ENCODE peak calls at places on chromosomes 12 and 14, in ten cellular contexts. One of them, this sample, is unnamed.

GRCh38 chr12:120012067-120012621 is 23.1 kb downstream of the BICDL1 start:
- DNase-seq in iPS-NIHi11: peak
- DNase-seq in posterior cingulate gyrus: peak
- DNase-seq in germinal center: peak
- DNase-seq in MCF 10A: peak
- DNase-seq in CD8-positive, alpha-beta T cell: peak
- DNase-seq in kidney tubule cell: peak
- DNase-seq in activated T-cell treated with anti-CD3 and anti-CD28 coated beads for 1 hour: peak
- DNase-seq in KBM-7: peak
- DNase-seq in thoracic aorta: no peak
- DNase-seq in this sample: peak

GRCh38 chr12:112525426-112525809 is 106.7 kb downstream of the PTPN11 start:
- DNase-seq in iPS-NIHi11: no peak
- DNase-seq in posterior cingulate gyrus: no peak
- DNase-seq in germinal center: no peak
- DNase-seq in MCF 10A: no peak
- DNase-seq in CD8-positive, alpha-beta T cell: no peak
- DNase-seq in kidney tubule cell: no peak
- DNase-seq in activated T-cell treated with anti-CD3 and anti-CD28 coated beads for 1 hour: no peak
- DNase-seq in KBM-7: no peak
- DNase-seq in thoracic aorta: no peak
- DNase-seq in this sample: no peak

GRCh38 chr12:41188841-41189394 is 798 bp downstream of the PDZRN4 start:
- DNase-seq in iPS-NIHi11: no peak
- DNase-seq in posterior cingulate gyrus: no peak
- DNase-seq in germinal center: no peak
- DNase-seq in MCF 10A: no peak
- DNase-seq in CD8-positive, alpha-beta T cell: no peak
- DNase-seq in kidney tubule cell: no peak
- DNase-seq in activated T-cell treated with anti-CD3 and anti-CD28 coated beads for 1 hour: no peak
- DNase-seq in KBM-7: no peak
- DNase-seq in thoracic aorta: no peak
- DNase-seq in this sample: no peak

GRCh38 chr12:70365398-70365647 is 767 bp upstream of the KCNMB4 start:
- DNase-seq in iPS-NIHi11: no peak
- DNase-seq in posterior cingulate gyrus: no peak
- DNase-seq in germinal center: no peak
- DNase-seq in MCF 10A: no peak
- DNase-seq in CD8-positive, alpha-beta T cell: no peak
- DNase-seq in kidney tubule cell: no peak
- DNase-seq in activated T-cell treated with anti-CD3 and anti-CD28 coated beads for 1 hour: no peak
- DNase-seq in KBM-7: no peak
- DNase-seq in thoracic aorta: no peak
- DNase-seq in this sample: no peak

GRCh38 chr14:74952697-74953484 is 2.5 kb downstream of the PGF start:
- DNase-seq in iPS-NIHi11: no peak
- DNase-seq in posterior cingulate gyrus: no peak
- DNase-seq in germinal center: no peak
- DNase-seq in MCF 10A: no peak
- DNase-seq in CD8-positive, alpha-beta T cell: no peak
- DNase-seq in kidney tubule cell: no peak
- DNase-seq in activated T-cell treated with anti-CD3 and anti-CD28 coated beads for 1 hour: no peak
- DNase-seq in KBM-7: peak
- DNase-seq in thoracic aorta: no peak
- DNase-seq in this sample: no peak

GRCh38 chr12:4148418-4149056 is 125.0 kb upstream of the CCND2 start:
- DNase-seq in iPS-NIHi11: no peak
- DNase-seq in posterior cingulate gyrus: no peak
- DNase-seq in germinal center: peak
- DNase-seq in MCF 10A: peak
- DNase-seq in CD8-positive, alpha-beta T cell: peak
- DNase-seq in kidney tubule cell: peak
- DNase-seq in activated T-cell treated with anti-CD3 and anti-CD28 coated beads for 1 hour: peak
- DNase-seq in KBM-7: no peak
- DNase-seq in thoracic aorta: no peak
- DNase-seq in this sample: no peak

GRCh38 chr14:104654119-104654518 is 35.3 kb upstream of the INF2 start:
- DNase-seq in iPS-NIHi11: no peak
- DNase-seq in posterior cingulate gyrus: no peak
- DNase-seq in germinal center: no peak
- DNase-seq in MCF 10A: no peak
- DNase-seq in CD8-positive, alpha-beta T cell: no peak
- DNase-seq in kidney tubule cell: no peak
- DNase-seq in activated T-cell treated with anti-CD3 and anti-CD28 coated beads for 1 hour: no peak
- DNase-seq in KBM-7: no peak
- DNase-seq in thoracic aorta: no peak
- DNase-seq in this sample: no peak

GRCh38 chr12:122505419-122506051 is 4.8 kb upstream of the ZCCHC8 start:
- DNase-seq in iPS-NIHi11: no peak
- DNase-seq in posterior cingulate gyrus: no peak
- DNase-seq in germinal center: no peak
- DNase-seq in MCF 10A: no peak
- DNase-seq in CD8-positive, alpha-beta T cell: no peak
- DNase-seq in kidney tubule cell: no peak
- DNase-seq in activated T-cell treated with anti-CD3 and anti-CD28 coated beads for 1 hour: no peak
- DNase-seq in KBM-7: no peak
- DNase-seq in thoracic aorta: no peak
- DNase-seq in this sample: no peak

GRCh38 chr12:108482717-108483212 is 32.3 kb upstream of the FICD start:
- DNase-seq in iPS-NIHi11: no peak
- DNase-seq in posterior cingulate gyrus: no peak
- DNase-seq in germinal center: no peak
- DNase-seq in MCF 10A: peak
- DNase-seq in CD8-positive, alpha-beta T cell: no peak
- DNase-seq in kidney tubule cell: peak
- DNase-seq in activated T-cell treated with anti-CD3 and anti-CD28 coated beads for 1 hour: no peak
- DNase-seq in KBM-7: no peak
- DNase-seq in thoracic aorta: no peak
- DNase-seq in this sample: peak

GRCh38 chr12:78865297-78865955 is 852 bp downstream of the SYT1 start:
- DNase-seq in iPS-NIHi11: peak
- DNase-seq in posterior cingulate gyrus: no peak
- DNase-seq in germinal center: no peak
- DNase-seq in MCF 10A: no peak
- DNase-seq in CD8-positive, alpha-beta T cell: no peak
- DNase-seq in kidney tubule cell: no peak
- DNase-seq in activated T-cell treated with anti-CD3 and anti-CD28 coated beads for 1 hour: no peak
- DNase-seq in KBM-7: no peak
- DNase-seq in thoracic aorta: no peak
- DNase-seq in this sample: no peak

GRCh38 chr12:53798575-53798974 is 46.8 kb upstream of the CISTR start:
- DNase-seq in iPS-NIHi11: peak
- DNase-seq in posterior cingulate gyrus: peak
- DNase-seq in germinal center: no peak
- DNase-seq in MCF 10A: peak
- DNase-seq in CD8-positive, alpha-beta T cell: no peak
- DNase-seq in kidney tubule cell: peak
- DNase-seq in activated T-cell treated with anti-CD3 and anti-CD28 coated beads for 1 hour: no peak
- DNase-seq in KBM-7: no peak
- DNase-seq in thoracic aorta: no peak
- DNase-seq in this sample: peak

GRCh38 chr14:64763801-64764511 is 59.7 kb downstream of the PLEKHG3 start:
- DNase-seq in iPS-NIHi11: no peak
- DNase-seq in posterior cingulate gyrus: peak
- DNase-seq in germinal center: no peak
- DNase-seq in MCF 10A: peak
- DNase-seq in CD8-positive, alpha-beta T cell: no peak
- DNase-seq in kidney tubule cell: no peak
- DNase-seq in activated T-cell treated with anti-CD3 and anti-CD28 coated beads for 1 hour: no peak
- DNase-seq in KBM-7: peak
- DNase-seq in thoracic aorta: no peak
- DNase-seq in this sample: no peak

GRCh38 chr12:7542813-7543212 is 39.2 kb upstream of the CD163 start:
- DNase-seq in iPS-NIHi11: no peak
- DNase-seq in posterior cingulate gyrus: no peak
- DNase-seq in germinal center: no peak
- DNase-seq in MCF 10A: peak
- DNase-seq in CD8-positive, alpha-beta T cell: no peak
- DNase-seq in kidney tubule cell: no peak
- DNase-seq in activated T-cell treated with anti-CD3 and anti-CD28 coated beads for 1 hour: no peak
- DNase-seq in KBM-7: peak
- DNase-seq in thoracic aorta: no peak
- DNase-seq in this sample: no peak

GRCh38 chr12:132275110-132275531 is 54.3 kb downstream of the GALNT9 start:
- DNase-seq in iPS-NIHi11: peak
- DNase-seq in posterior cingulate gyrus: peak
- DNase-seq in germinal center: no peak
- DNase-seq in MCF 10A: peak
- DNase-seq in CD8-positive, alpha-beta T cell: no peak
- DNase-seq in kidney tubule cell: peak
- DNase-seq in activated T-cell treated with anti-CD3 and anti-CD28 coated beads for 1 hour: no peak
- DNase-seq in KBM-7: peak
- DNase-seq in thoracic aorta: no peak
- DNase-seq in this sample: no peak

GRCh38 chr12:43370299-43370698 is 181.7 kb downstream of the ADAMTS20 start:
- DNase-seq in iPS-NIHi11: no peak
- DNase-seq in posterior cingulate gyrus: no peak
- DNase-seq in germinal center: no peak
- DNase-seq in MCF 10A: peak
- DNase-seq in CD8-positive, alpha-beta T cell: no peak
- DNase-seq in kidney tubule cell: peak
- DNase-seq in activated T-cell treated with anti-CD3 and anti-CD28 coated beads for 1 hour: no peak
- DNase-seq in KBM-7: no peak
- DNase-seq in thoracic aorta: no peak
- DNase-seq in this sample: peak

GRCh38 chr12:114799574-114800487 is 115.9 kb upstream of the TBX3 start:
- DNase-seq in iPS-NIHi11: peak
- DNase-seq in posterior cingulate gyrus: no peak
- DNase-seq in germinal center: no peak
- DNase-seq in MCF 10A: no peak
- DNase-seq in CD8-positive, alpha-beta T cell: no peak
- DNase-seq in kidney tubule cell: no peak
- DNase-seq in activated T-cell treated with anti-CD3 and anti-CD28 coated beads for 1 hour: no peak
- DNase-seq in KBM-7: no peak
- DNase-seq in thoracic aorta: no peak
- DNase-seq in this sample: no peak

GRCh38 chr12:63354919-63355318 is 203.9 kb upstream of the AVPR1A start:
- DNase-seq in iPS-NIHi11: no peak
- DNase-seq in posterior cingulate gyrus: no peak
- DNase-seq in germinal center: no peak
- DNase-seq in MCF 10A: no peak
- DNase-seq in CD8-positive, alpha-beta T cell: no peak
- DNase-seq in kidney tubule cell: no peak
- DNase-seq in activated T-cell treated with anti-CD3 and anti-CD28 coated beads for 1 hour: no peak
- DNase-seq in KBM-7: no peak
- DNase-seq in thoracic aorta: no peak
- DNase-seq in this sample: peak

GRCh38 chr12:47397664-47398281 is 308.1 kb downstream of the RPAP3 start:
- DNase-seq in iPS-NIHi11: no peak
- DNase-seq in posterior cingulate gyrus: no peak
- DNase-seq in germinal center: peak
- DNase-seq in MCF 10A: peak
- DNase-seq in CD8-positive, alpha-beta T cell: no peak
- DNase-seq in kidney tubule cell: peak
- DNase-seq in activated T-cell treated with anti-CD3 and anti-CD28 coated beads for 1 hour: no peak
- DNase-seq in KBM-7: peak
- DNase-seq in thoracic aorta: no peak
- DNase-seq in this sample: peak

GRCh38 chr14:38994721-38995120 is 108.3 kb downstream of the SEC23A start:
- DNase-seq in iPS-NIHi11: no peak
- DNase-seq in posterior cingulate gyrus: no peak
- DNase-seq in germinal center: no peak
- DNase-seq in MCF 10A: no peak
- DNase-seq in CD8-positive, alpha-beta T cell: no peak
- DNase-seq in kidney tubule cell: no peak
- DNase-seq in activated T-cell treated with anti-CD3 and anti-CD28 coated beads for 1 hour: no peak
- DNase-seq in KBM-7: no peak
- DNase-seq in thoracic aorta: no peak
- DNase-seq in this sample: no peak

GRCh38 chr14:87084908-87085307 is 908.1 kb downstream of the GALC start:
- DNase-seq in iPS-NIHi11: peak
- DNase-seq in posterior cingulate gyrus: no peak
- DNase-seq in germinal center: no peak
- DNase-seq in MCF 10A: no peak
- DNase-seq in CD8-positive, alpha-beta T cell: no peak
- DNase-seq in kidney tubule cell: no peak
- DNase-seq in activated T-cell treated with anti-CD3 and anti-CD28 coated beads for 1 hour: no peak
- DNase-seq in KBM-7: no peak
- DNase-seq in thoracic aorta: no peak
- DNase-seq in this sample: no peak

GRCh38 chr12:94171595-94171930 is 23.2 kb downstream of the PLXNC1 start:
- DNase-seq in iPS-NIHi11: no peak
- DNase-seq in posterior cingulate gyrus: no peak
- DNase-seq in germinal center: no peak
- DNase-seq in MCF 10A: peak
- DNase-seq in CD8-positive, alpha-beta T cell: no peak
- DNase-seq in kidney tubule cell: no peak
- DNase-seq in activated T-cell treated with anti-CD3 and anti-CD28 coated beads for 1 hour: no peak
- DNase-seq in KBM-7: no peak
- DNase-seq in thoracic aorta: no peak
- DNase-seq in this sample: no peak

GRCh38 chr12:101697930-101698781 is 716 bp downstream of the CHPT1 start:
- DNase-seq in iPS-NIHi11: peak
- DNase-seq in posterior cingulate gyrus: peak
- DNase-seq in germinal center: peak
- DNase-seq in MCF 10A: peak
- DNase-seq in CD8-positive, alpha-beta T cell: no peak
- DNase-seq in kidney tubule cell: peak
- DNase-seq in activated T-cell treated with anti-CD3 and anti-CD28 coated beads for 1 hour: peak
- DNase-seq in KBM-7: peak
- DNase-seq in thoracic aorta: no peak
- DNase-seq in this sample: peak

GRCh38 chr14:29236848-29237247 is 470.3 kb downstream of the FOXG1 start:
- DNase-seq in iPS-NIHi11: no peak
- DNase-seq in posterior cingulate gyrus: no peak
- DNase-seq in germinal center: no peak
- DNase-seq in MCF 10A: peak
- DNase-seq in CD8-positive, alpha-beta T cell: no peak
- DNase-seq in kidney tubule cell: peak
- DNase-seq in activated T-cell treated with anti-CD3 and anti-CD28 coated beads for 1 hour: no peak
- DNase-seq in KBM-7: no peak
- DNase-seq in thoracic aorta: no peak
- DNase-seq in this sample: peak

GRCh38 chr12:4030938-4031702 is 157.9 kb upstream of the PARP11 start:
- DNase-seq in iPS-NIHi11: peak
- DNase-seq in posterior cingulate gyrus: peak
- DNase-seq in germinal center: peak
- DNase-seq in MCF 10A: peak
- DNase-seq in CD8-positive, alpha-beta T cell: peak
- DNase-seq in kidney tubule cell: peak
- DNase-seq in activated T-cell treated with anti-CD3 and anti-CD28 coated beads for 1 hour: peak
- DNase-seq in KBM-7: peak
- DNase-seq in thoracic aorta: peak
- DNase-seq in this sample: peak

GRCh38 chr12:69056743-69057515 is 124.0 kb upstream of the CPM start:
- DNase-seq in iPS-NIHi11: no peak
- DNase-seq in posterior cingulate gyrus: no peak
- DNase-seq in germinal center: no peak
- DNase-seq in MCF 10A: peak
- DNase-seq in CD8-positive, alpha-beta T cell: no peak
- DNase-seq in kidney tubule cell: no peak
- DNase-seq in activated T-cell treated with anti-CD3 and anti-CD28 coated beads for 1 hour: no peak
- DNase-seq in KBM-7: no peak
- DNase-seq in thoracic aorta: no peak
- DNase-seq in this sample: peak

GRCh38 chr14:104659146-104659545 is 30.3 kb upstream of the INF2 start:
- DNase-seq in iPS-NIHi11: no peak
- DNase-seq in posterior cingulate gyrus: no peak
- DNase-seq in germinal center: no peak
- DNase-seq in MCF 10A: no peak
- DNase-seq in CD8-positive, alpha-beta T cell: no peak
- DNase-seq in kidney tubule cell: no peak
- DNase-seq in activated T-cell treated with anti-CD3 and anti-CD28 coated beads for 1 hour: no peak
- DNase-seq in KBM-7: no peak
- DNase-seq in thoracic aorta: no peak
- DNase-seq in this sample: no peak

GRCh38 chr12:51219345-51219744 is 1.5 kb upstream of the POU6F1 start:
- DNase-seq in iPS-NIHi11: no peak
- DNase-seq in posterior cingulate gyrus: no peak
- DNase-seq in germinal center: no peak
- DNase-seq in MCF 10A: no peak
- DNase-seq in CD8-positive, alpha-beta T cell: no peak
- DNase-seq in kidney tubule cell: no peak
- DNase-seq in activated T-cell treated with anti-CD3 and anti-CD28 coated beads for 1 hour: no peak
- DNase-seq in KBM-7: no peak
- DNase-seq in thoracic aorta: no peak
- DNase-seq in this sample: no peak

GRCh38 chr12:6312529-6313325 is 2.2 kb downstream of the PLEKHG6 start:
- DNase-seq in iPS-NIHi11: peak
- DNase-seq in posterior cingulate gyrus: no peak
- DNase-seq in germinal center: no peak
- DNase-seq in MCF 10A: peak
- DNase-seq in CD8-positive, alpha-beta T cell: no peak
- DNase-seq in kidney tubule cell: peak
- DNase-seq in activated T-cell treated with anti-CD3 and anti-CD28 coated beads for 1 hour: no peak
- DNase-seq in KBM-7: no peak
- DNase-seq in thoracic aorta: no peak
- DNase-seq in this sample: peak

This sample was measured in renal cortical epithelial cell.